ENCODE peak calls at places on chromosomes 11 and 22, in nine cellular contexts. B, H, K, F, E, X, Q, Z and G are unnamed samples.

GRCh38 chr22:49021097-49021925 is 806.4 kb downstream of the BRD1 start:
- DNase-seq in Q (no peak), B (peak; percentile 13), F (no peak), H (no peak), Z (no peak), K (no peak), E (peak; percentile 67), X (no peak), G (no peak)

GRCh38 chr11:16804104-16804947 is 65.9 kb downstream of the C11orf58 start:
- DNase-seq in K (peak; percentile 94), H (no peak), F (no peak), Z (no peak), B (no peak), X (no peak), E (no peak), Q (no peak), G (peak; percentile 86)

GRCh38 chr11:14359573-14360031 is 619 bp upstream of the RRAS2 start:
- DNase-seq in X (no peak), Q (peak; percentile 35), K (no peak), B (no peak), Z (no peak), E (no peak), F (no peak), H (peak; percentile 46), G (peak; percentile 45)

GRCh38 chr11:57456960-57457642 is 3.2 kb upstream of the RTN4RL2 start:
- DNase-seq in Q (peak; percentile 77), F (peak; percentile 65), H (peak; percentile 86), B (peak; percentile 85), Z (peak; percentile 91), E (peak; percentile 94), K (peak; percentile 91), X (peak; percentile 95), G (peak; percentile 84)

GRCh38 chr11:31887180-31887579 is 76.1 kb upstream of the PAX6 start:
- DNase-seq in K (no peak), F (no peak), H (peak; percentile 72), E (no peak), Q (no peak), Z (no peak), X (no peak), B (peak; percentile 12), G (peak; percentile 5)

GRCh38 chr22:23534201-23534850 is 45.8 kb downstream of the IGLL1 start:
- DNase-seq in H (no peak), Z (no peak), X (peak; percentile 36), Q (no peak), B (peak; percentile 28), K (peak; percentile 51), E (peak; percentile 74), F (no peak), G (no peak)

GRCh38 chr22:48378673-48379072 is 1449.0 kb downstream of the BRD1 start:
- DNase-seq in F (no peak), Q (no peak), E (peak; percentile 69), K (no peak), H (no peak), B (no peak), X (no peak), Z (no peak), G (no peak)

GRCh38 chr22:44330727-44331660 is 18.2 kb upstream of the SHISAL1 start:
- DNase-seq in E (no peak), B (peak; percentile 71), X (no peak), H (no peak), Z (no peak), Q (no peak), F (no peak), K (no peak), G (no peak)

GRCh38 chr11:14894657-14895598 is 2.9 kb upstream of the CYP2R1 start:
- DNase-seq in F (no peak), B (no peak), Q (peak; percentile 52), Z (peak; percentile 30), E (no peak), H (peak; percentile 61), X (peak; percentile 35), K (peak; percentile 94), G (peak; percentile 71)

GRCh38 chr11:78289547-78290292 is 101.0 kb downstream of the USP35 start:
- DNase-seq in E (no peak), F (no peak), Z (no peak), B (no peak), X (no peak), Q (no peak), H (no peak), K (no peak), G (no peak)

GRCh38 chr11:67295846-67296245 is 6.7 kb downstream of the ANKRD13D start:
- DNase-seq in K (no peak), B (no peak), Q (no peak), F (no peak), E (no peak), X (no peak), H (no peak), Z (no peak), G (no peak)

GRCh38 chr11:134413334-134414035 is 1.4 kb upstream of the B3GAT1 start:
- DNase-seq in Q (no peak), B (no peak), X (no peak), F (no peak), E (no peak), H (no peak), Z (no peak), K (no peak), G (no peak)

GRCh38 chr22:40463727-40464126 is 93.3 kb downstream of the SGSM3 start:
- DNase-seq in B (no peak), X (no peak), Z (no peak), K (no peak), E (no peak), H (no peak), F (no peak), Q (no peak), G (no peak)

GRCh38 chr11:126318642-126319373 is 14.9 kb downstream of the DCPS start:
- DNase-seq in F (peak; percentile 94), Z (peak; percentile 44), B (peak; percentile 46), H (no peak), K (peak; percentile 86), Q (peak; percentile 97), E (no peak), X (peak; percentile 56), G (peak; percentile 98)

GRCh38 chr11:103581680-103582265 is 454.7 kb upstream of the DDI1 start:
- DNase-seq in K (no peak), H (no peak), X (no peak), F (peak; percentile 85), B (no peak), E (no peak), Q (peak; percentile 35), Z (no peak), G (no peak)

GRCh38 chr11:47257518-47258316 is at the start of gene NR1H3:
- DNase-seq in H (peak; percentile 77), F (no peak), B (peak; percentile 79), E (peak; percentile 91), Q (peak; percentile 66), X (peak; percentile 72), K (peak; percentile 96), Z (peak; percentile 86), G (peak; percentile 82)

GRCh38 chr11:72446929-72447753 is 12.8 kb upstream of the CLPB start:
- DNase-seq in F (peak; percentile 60), B (peak; percentile 72), Z (no peak), H (peak; percentile 82), E (no peak), Q (peak; percentile 69), K (peak; percentile 76), X (no peak), G (peak; percentile 75)

GRCh38 chr11:11493698-11494097 is 128.1 kb downstream of the GALNT18 start:
- DNase-seq in F (no peak), Q (no peak), H (no peak), B (no peak), E (no peak), Z (no peak), K (no peak), X (no peak), G (no peak)

GRCh38 chr11:13009921-13010736 is 1.0 kb downstream of the RASSF10 start:
- DNase-seq in F (no peak), Z (no peak), E (no peak), Q (peak; percentile 7), B (peak; percentile 68), X (peak; percentile 34), H (peak; percentile 33), K (peak; percentile 43), G (peak; percentile 21)
- TF ChIP-seq CTCF in F (no peak), Z (no peak), E (no peak), Q (no peak), B (no peak), X (no peak), H (no peak), K (peak; percentile 3), G (no peak)

GRCh38 chr11:1480555-1481482 is 5.8 kb downstream of the MOB2 start:
- DNase-seq in H (no peak), B (no peak), Q (no peak), X (no peak), E (no peak), Z (peak; percentile 12), K (no peak), F (no peak), G (no peak)
- H3K4me3 ChIP-seq in H (no peak overlapping the region), B (no peak overlapping the region), Q (no peak overlapping the region), X (no peak overlapping the region), E (no peak overlapping the region), Z (no peak overlapping the region), K (no peak overlapping the region), F (no peak overlapping the region), G (no peak overlapping the region)

DNA sequence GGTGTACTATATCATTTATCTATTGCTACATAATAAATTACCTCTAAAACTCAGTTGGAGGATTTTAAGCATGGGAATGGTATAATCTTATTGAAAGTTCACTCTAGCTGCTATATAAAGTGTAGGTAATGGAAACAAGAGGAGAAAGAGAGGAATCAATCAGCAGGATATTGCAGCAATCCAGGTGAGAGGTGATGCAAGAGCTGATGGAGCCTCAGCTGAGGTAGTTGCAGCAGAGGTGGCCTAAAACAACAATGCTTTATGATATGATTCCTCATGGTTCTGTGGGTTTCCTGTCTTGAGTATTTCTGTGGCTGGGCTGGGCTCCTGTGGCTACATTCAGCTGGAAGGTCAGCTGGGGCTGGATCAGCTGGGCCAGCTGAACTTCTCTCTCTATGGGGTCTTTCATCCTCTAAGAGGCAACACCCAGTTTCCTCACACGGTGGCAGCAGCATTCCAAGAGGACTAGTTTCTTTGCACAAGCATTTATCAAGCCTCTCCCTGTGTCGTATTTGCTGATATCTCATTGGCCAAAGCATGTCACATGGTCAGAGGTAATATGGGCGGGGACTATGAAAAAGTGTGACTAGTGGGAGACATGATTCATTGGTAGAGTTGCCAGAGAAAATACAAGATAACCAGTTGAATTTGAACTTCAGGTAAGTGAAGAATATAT is 135.4 kb upstream of the LARGE1 start:
- DNase-seq in E (no peak), H (peak; percentile 0), B (peak; percentile 32), Z (no peak), Q (no peak), F (no peak), K (no peak), X (peak; percentile 14), G (no peak)
- TF ChIP-seq CTCF in E (no peak), H (no peak), B (no peak), Z (peak; percentile 42), Q (no peak), F (no peak), K (no peak), X (no peak), G (no peak)

DNA sequence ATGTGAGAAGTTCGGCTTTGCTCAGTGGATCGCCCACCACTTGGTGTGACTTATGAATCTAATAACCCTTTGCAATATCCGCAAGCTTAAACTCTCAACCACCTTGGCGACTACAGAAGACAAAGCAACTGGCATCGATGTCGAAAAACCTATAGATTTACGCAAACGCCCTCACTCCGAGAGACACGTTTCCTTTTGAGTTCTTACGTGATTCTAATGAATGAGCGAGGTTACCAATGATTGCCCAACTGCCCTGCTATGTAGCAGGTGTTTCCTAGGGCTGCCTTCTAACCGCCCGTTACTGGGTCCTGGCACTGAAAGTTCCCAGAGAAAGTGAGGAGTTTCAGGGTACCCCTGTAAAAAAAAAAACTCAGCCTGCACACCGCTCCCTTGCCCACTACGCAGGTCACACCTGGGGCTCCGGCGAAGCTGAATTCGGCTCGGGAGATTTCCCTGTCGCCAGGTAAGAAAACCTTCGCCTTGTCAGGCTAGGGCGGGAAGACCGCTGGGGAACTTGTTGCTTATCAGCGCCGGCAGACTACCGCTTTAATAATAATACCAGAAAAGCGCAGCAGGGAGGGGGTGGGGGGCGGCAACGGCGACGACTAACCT is 21.4 kb upstream of the BDNF start:
- DNase-seq in H (no peak), Q (no peak), Z (no peak), F (no peak), E (no peak), K (no peak), B (no peak), X (no peak), G (no peak)
- H3K4me3 ChIP-seq in H (peak overlapping the region; percentile 30), Q (peak overlapping the region; percentile 55), Z (peak overlapping the region; percentile 63), F (peak overlapping the region; percentile 67), E (peak overlapping the region; percentile 46), K (peak overlapping the region; percentile 39), B (peak overlapping the region; percentile 84), X (no peak overlapping the region), G (no peak overlapping the region)